ENCODE peak calls at places on chromosomes 16 and 17, in nine cellular contexts. Z is BE2C; R is GM23248; Q is EL; T is posterior cingulate gyrus; O is mesothelial cell of epicardium; B is COLO829; U is activated CD8-positive, alpha-beta memory T cell treated with anti-CD3 and anti-CD28 coated beads for 48 hours; N is kidney epithelial cell. M is an unnamed sample.

GRCh38 chr17:75645889-75646625 is 12.8 kb downstream of the SMIM5 start:
- DNase-seq in Q (no peak), B (no peak), T (peak; percentile 87), Z (no peak), R (no peak), O (no peak), U (no peak), N (peak; percentile 86), M (peak; percentile 93)

GRCh38 chr17:41583137-41584127 is 3.3 kb downstream of the KRT14 start:
- DNase-seq in N (no peak), T (no peak), Q (no peak), U (no peak), B (no peak), Z (peak; percentile 53), R (no peak), O (no peak), M (no peak)

GRCh38 chr17:63433746-63434591 is 12.1 kb downstream of the CYB561 start:
- DNase-seq in R (peak; percentile 96), O (no peak), Q (peak; percentile 98), B (no peak), N (no peak), T (no peak), Z (peak; percentile 60), U (no peak), M (no peak)

GRCh38 chr16:53131363-53132071 is 76.7 kb downstream of the CHD9 start:
- DNase-seq in Z (peak; percentile 69), N (no peak), T (peak; percentile 52), B (no peak), Q (peak; percentile 68), O (peak; percentile 46), U (peak; percentile 44), R (peak; percentile 88), M (peak; percentile 43)

GRCh38 chr16:25013751-25014499 is 1.2 kb downstream of the ARHGAP17 start:
- DNase-seq in T (no peak), U (no peak), R (no peak), N (no peak), O (no peak), Z (no peak), Q (no peak), B (no peak), M (no peak)

GRCh38 chr16:56634715-56635440 is 2.4 kb downstream of the MT1M start:
- DNase-seq in U (no peak), Q (no peak), B (no peak), O (no peak), R (no peak), Z (no peak), T (no peak), N (no peak), M (no peak)

GRCh38 chr16:78402797-78403196 is 303.3 kb downstream of the WWOX start:
- DNase-seq in N (no peak), U (no peak), Z (no peak), B (no peak), O (no peak), R (no peak), T (no peak), Q (no peak), M (no peak)

GRCh38 chr17:41689497-41690299 is 1.0 kb downstream of the EIF1 start:
- DNase-seq in U (no peak), R (peak; percentile 75), B (no peak), Z (peak; percentile 59), O (no peak), T (no peak), Q (peak; percentile 68), N (no peak), M (peak; percentile 49)

GRCh38 chr17:66469890-66470289 is 167.5 kb downstream of the PRKCA start:
- DNase-seq in B (no peak), N (no peak), O (no peak), Z (no peak), U (no peak), R (no peak), T (no peak), Q (peak; percentile 55), M (no peak)

M was measured in Ammon's horn.